ENCODE peak calls at places on chromosome 14, in five cellular contexts. C is GM23338, I is HepG2, Q is left ventricle myocardium inferior, B is A549. Y is an unnamed sample.

GRCh38 chr14:24162083-24162482 is 1.0 kb downstream of the IRF9 start:
- DNase-seq in I (no peak), Q (no peak), C (no peak), B (no peak), Y (no peak)

GRCh38 chr14:62143235-62143634 is 381.0 kb downstream of the SNAPC1 start:
- DNase-seq in C (no peak), Q (no peak), B (no peak), I (no peak), Y (no peak)

GRCh38 chr14:24982472-24983155 is 67.3 kb downstream of the STXBP6 start:
- DNase-seq in B (peak), I (peak), C (no peak), Q (no peak), Y (no peak)

GRCh38 chr14:89621009-89621421 is 204.0 kb upstream of the FOXN3 start:
- DNase-seq in B (no peak), Q (no peak), C (no peak), I (no peak), Y (no peak)

GRCh38 chr14:104654119-104654518 is 35.3 kb upstream of the INF2 start:
- DNase-seq in C (no peak), Q (no peak), I (peak), B (no peak), Y (no peak)

GRCh38 chr14:61466249-61466904 is 145.0 kb downstream of the PRKCH start:
- DNase-seq in B (peak), I (peak), C (peak), Q (peak), Y (no peak)

GRCh38 chr14:51424569-51425251 is 184.7 kb downstream of the TMX1 start:
- DNase-seq in Q (peak), B (no peak), C (peak), I (no peak), Y (no peak)

GRCh38 chr14:74938873-74939495 is 15.9 kb upstream of the RPS6KL1 start:
- DNase-seq in I (no peak), B (no peak), C (no peak), Q (no peak), Y (peak)

GRCh38 chr14:30581283-30581625 is 22.3 kb downstream of the G2E3 start:
- DNase-seq in C (no peak), B (no peak), I (no peak), Q (no peak), Y (no peak)

GRCh38 chr14:75459099-75459741 is 31.4 kb downstream of the JDP2 start:
- DNase-seq in C (peak), Q (peak), I (no peak), B (peak), Y (no peak)

GRCh38 chr14:58830121-58830520 is 192.4 kb downstream of the DACT1 start:
- DNase-seq in C (no peak), Q (no peak), I (no peak), B (no peak), Y (no peak)

GRCh38 chr14:44961151-44961729 is 507 bp downstream of the KLHL28 start:
- DNase-seq in C (peak), B (peak), Q (peak), I (no peak), Y (peak)

GRCh38 chr14:89856871-89857345 is 97.6 kb downstream of the EFCAB11 start:
- DNase-seq in C (no peak), Q (no peak), B (peak), I (no peak), Y (no peak)

GRCh38 chr14:99314623-99315022 is 42.6 kb upstream of the BCL11B start:
- DNase-seq in C (no peak), B (no peak), I (no peak), Q (no peak), Y (no peak)

GRCh38 chr14:51039285-51039684 is 55.6 kb downstream of the TRIM9 start:
- DNase-seq in B (no peak), C (no peak), Q (no peak), I (no peak), Y (no peak)

GRCh38 chr14:57988445-57988844 is 122.6 kb upstream of the SLC35F4 start:
- DNase-seq in C (no peak), Q (no peak), B (no peak), I (no peak), Y (no peak)

GRCh38 chr14:48814562-48814961 is 771.6 kb downstream of the RPS29 start:
- DNase-seq in I (no peak), Q (no peak), C (peak), B (no peak), Y (no peak)

GRCh38 chr14:68951051-68951797 is 27.9 kb downstream of the ACTN1 start:
- DNase-seq in B (peak), I (no peak), C (no peak), Q (peak), Y (peak)

GRCh38 chr14:61346221-61346620 is 24.8 kb downstream of the PRKCH start:
- DNase-seq in I (no peak), B (no peak), C (no peak), Q (no peak), Y (no peak)

GRCh38 chr14:64293976-64294671 is at the start of gene ESR2:
- DNase-seq in C (peak), Q (peak), B (peak), I (no peak), Y (no peak)

GRCh38 chr14:103488071-103488470 is 34.6 kb downstream of the CKB start:
- DNase-seq in B (no peak), C (no peak), Q (no peak), I (no peak), Y (no peak)

GRCh38 chr14:23396126-23396525 is 11.9 kb downstream of the MYH6 start:
- DNase-seq in B (no peak), C (no peak), I (no peak), Q (peak), Y (no peak)

GRCh38 chr14:92154283-92154942 is 32.6 kb downstream of the CPSF2 start:
- DNase-seq in C (no peak), B (no peak), Q (no peak), I (peak), Y (no peak)

GRCh38 chr14:33363687-33364086 is 425.0 kb downstream of the NPAS3 start:
- DNase-seq in I (no peak), B (no peak), C (no peak), Q (no peak), Y (no peak)

GRCh38 chr14:37512173-37512572 is 82.9 kb downstream of the FOXA1 start:
- DNase-seq in B (no peak), C (no peak), I (no peak), Q (no peak), Y (no peak)
- TF ChIP-seq CTCF in B (no peak), C (no peak), I (no peak), Q (no peak), Y (no peak)

GRCh38 chr14:53183071-53183470 is 29.9 kb upstream of the DDHD1 start:
- DNase-seq in C (peak), Q (no peak), B (no peak), I (no peak), Y (no peak)

GRCh38 chr14:53174918-53175317 is 21.8 kb upstream of the DDHD1 start:
- DNase-seq in C (no peak), I (no peak), B (no peak), Q (no peak), Y (no peak)

GRCh38 chr14:53186532-53186931 is 33.4 kb upstream of the DDHD1 start:
- DNase-seq in C (no peak), Q (no peak), I (no peak), B (no peak), Y (no peak)

GRCh38 chr14:53183611-53184010 is 30.5 kb upstream of the DDHD1 start:
- DNase-seq in C (no peak), I (no peak), Q (no peak), B (no peak), Y (no peak)

GRCh38 chr14:53180272-53181221 is 27.4 kb upstream of the DDHD1 start:
- DNase-seq in C (peak), B (peak), Q (no peak), I (peak), Y (no peak)
- TF ChIP-seq CTCF in C (peak), B (no peak), Q (peak), I (peak), Y (peak)

GRCh38 chr14:100680439-100681051 is 46.1 kb upstream of the DLK1 start:
- DNase-seq in C (no peak), Q (no peak), I (no peak), B (no peak), Y (no peak)

GRCh38 chr14:100677925-100678765 is 48.5 kb upstream of the DLK1 start:
- DNase-seq in B (no peak), Q (peak), C (no peak), I (no peak), Y (no peak)

GRCh38 chr14:100681111-100681510 is 45.6 kb upstream of the DLK1 start:
- DNase-seq in Q (no peak), I (no peak), C (no peak), B (no peak), Y (no peak)

GRCh38 chr14:100679170-100679569 is 47.5 kb upstream of the DLK1 start:
- DNase-seq in C (no peak), I (no peak), B (no peak), Q (no peak), Y (no peak)

DNA sequence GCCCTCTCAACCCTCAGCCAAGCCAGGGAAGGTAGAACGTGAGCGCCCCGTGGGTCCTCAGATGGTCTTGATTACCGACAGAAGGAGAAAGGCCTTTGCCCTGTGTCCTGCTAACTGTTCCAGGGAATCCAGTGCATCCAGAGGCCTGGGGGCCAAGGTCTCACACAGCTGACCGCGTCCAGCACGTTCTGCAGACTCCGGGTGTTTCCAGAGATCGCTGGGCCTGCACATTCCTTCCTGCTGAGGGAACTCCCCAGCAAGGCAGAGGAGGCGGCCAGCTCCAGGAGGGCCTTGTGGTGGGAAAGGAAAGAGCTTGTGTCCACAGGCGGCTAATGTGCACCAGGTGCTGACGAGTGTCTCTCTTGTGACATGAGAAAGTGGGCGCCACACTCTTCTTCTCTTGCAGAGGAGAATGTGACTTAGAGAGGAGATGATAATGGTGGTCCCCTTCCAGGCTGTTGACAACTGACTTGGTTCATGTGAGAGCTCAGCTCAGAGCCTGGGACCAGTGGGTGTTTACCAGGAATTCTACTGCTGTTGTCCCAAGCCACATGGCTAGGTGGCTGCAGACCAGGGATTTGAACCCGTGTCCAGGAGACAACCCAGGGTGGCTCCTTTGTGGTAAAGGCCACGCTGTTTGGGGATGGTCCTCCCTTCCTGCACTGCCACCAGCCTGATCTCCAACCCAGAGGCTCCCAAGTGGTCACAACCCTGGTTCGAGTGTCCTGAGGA is 46.8 kb upstream of the DLK1 start:
- DNase-seq in C (no peak), I (peak), Q (peak), B (no peak), Y (no peak)
- TF ChIP-seq CTCF in C (no peak), I (peak), Q (no peak), B (no peak), Y (no peak)

DNA sequence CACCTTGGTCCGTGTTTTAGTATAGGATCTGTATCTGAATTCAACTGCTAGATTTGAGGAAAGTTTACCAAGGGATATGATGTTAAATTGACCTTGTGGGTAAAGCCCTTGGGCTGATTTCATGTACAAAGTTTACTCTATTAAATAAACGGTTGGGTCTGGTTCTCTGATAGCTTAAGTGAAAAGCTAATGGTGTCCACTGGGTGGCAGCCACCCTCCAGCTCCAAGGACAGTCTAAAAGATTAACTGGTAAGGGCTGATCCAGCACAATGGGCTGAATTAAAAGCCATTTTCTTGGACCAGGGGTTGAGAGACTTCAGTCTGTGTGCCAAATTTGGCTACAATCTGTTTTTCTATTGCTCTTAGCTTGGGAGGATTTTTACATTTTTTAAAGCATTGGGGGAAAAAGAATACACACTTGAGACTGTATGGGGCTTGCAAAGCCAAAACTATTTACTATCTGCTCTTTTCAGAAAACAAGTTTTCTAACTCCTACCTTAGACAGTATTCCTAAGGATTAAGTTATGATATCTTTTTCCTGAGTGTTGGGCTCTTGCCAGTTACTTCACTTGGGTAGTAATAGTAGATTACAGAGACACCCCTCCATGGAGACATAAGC is 116.5 kb downstream of the GPHN start:
- DNase-seq in I (peak), Q (peak), C (peak), B (peak), Y (no peak)
- TF ChIP-seq CTCF in I (peak), Q (peak), C (peak), B (peak), Y (peak)

GRCh38 chr14:72476657-72477499 is 417.0 kb downstream of the DPF3 start:
- DNase-seq in I (no peak), Q (peak), B (peak), C (peak), Y (no peak)

GRCh38 chr14:72471346-72471745 is 422.6 kb downstream of the DPF3 start:
- DNase-seq in Q (no peak), I (no peak), B (no peak), C (no peak), Y (no peak)

GRCh38 chr14:72478397-72479025 is 415.4 kb downstream of the DPF3 start:
- DNase-seq in Q (no peak), C (no peak), I (no peak), B (no peak), Y (no peak)

DNA sequence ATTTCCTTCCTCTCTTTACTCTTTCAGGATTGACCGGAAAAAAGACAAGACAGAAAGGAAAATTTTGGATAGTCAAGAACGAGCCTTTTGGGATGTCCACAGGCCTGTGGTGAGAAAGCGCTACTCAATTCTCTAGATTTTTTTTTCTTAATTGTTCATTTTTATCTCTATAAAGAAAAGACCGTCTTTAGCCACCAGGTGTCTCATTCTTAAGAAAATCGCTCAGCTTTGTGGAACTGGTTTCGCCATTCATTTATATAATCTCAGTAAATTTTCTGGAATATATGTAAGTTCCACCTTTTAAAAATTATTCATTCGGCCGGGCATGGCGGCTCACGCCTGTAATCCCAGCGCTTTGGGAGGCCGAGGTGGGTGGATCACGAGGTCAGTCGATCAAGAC is 421.1 kb downstream of the DPF3 start:
- DNase-seq in B (peak), Q (no peak), C (peak), I (no peak), Y (no peak)
- TF ChIP-seq CTCF in B (no peak), Q (no peak), C (no peak), I (no peak), Y (no peak)

Y was measured in CD14-positive monocyte.